ENCODE peak calls at places on chromosomes 1 and 21, in nine cellular contexts. One of them, this sample, is unnamed.
A peak's percentile ranks its signal among the peaks of the same experiment; 100 is the strongest.

GRCh38 chr1:150567717-150568561 is 11.5 kb downstream of the MCL1 start:
- DNase-seq in WTC11: peak; percentile 91
- DNase-seq in MM.1S: peak; percentile 79
- DNase-seq in astrocyte of the spinal cord: peak; percentile 99
- DNase-seq in left lung: no peak
- DNase-seq in Caco-2: peak; percentile 95
- DNase-seq in IMR-90: peak; percentile 98
- DNase-seq in tibial nerve: peak; percentile 94
- DNase-seq in activated B cell treated with CpG ODN at 0.5 μM for 24 hours: no peak
- DNase-seq in this sample: no peak

GRCh38 chr1:232074265-232074664 is 447.7 kb downstream of the DISC1 start:
- DNase-seq in WTC11: no peak
- DNase-seq in MM.1S: no peak
- DNase-seq in astrocyte of the spinal cord: no peak
- DNase-seq in left lung: no peak
- DNase-seq in Caco-2: no peak
- DNase-seq in IMR-90: no peak
- DNase-seq in tibial nerve: no peak
- DNase-seq in activated B cell treated with CpG ODN at 0.5 μM for 24 hours: no peak
- DNase-seq in this sample: no peak

GRCh38 chr1:56578963-56579875 is at the start of gene PLPP3:
- DNase-seq in WTC11: peak; percentile 78
- DNase-seq in MM.1S: peak; percentile 78
- DNase-seq in astrocyte of the spinal cord: peak; percentile 96
- DNase-seq in left lung: peak; percentile 95
- DNase-seq in Caco-2: peak; percentile 85
- DNase-seq in IMR-90: peak; percentile 94
- DNase-seq in tibial nerve: peak; percentile 78
- DNase-seq in activated B cell treated with CpG ODN at 0.5 μM for 24 hours: peak; percentile 43
- DNase-seq in this sample: peak; percentile 62

GRCh38 chr1:176111835-176112234 is 95.3 kb downstream of the COP1 start:
- DNase-seq in WTC11: no peak
- DNase-seq in MM.1S: no peak
- DNase-seq in astrocyte of the spinal cord: no peak
- DNase-seq in left lung: no peak
- DNase-seq in Caco-2: no peak
- DNase-seq in IMR-90: peak; percentile 78
- DNase-seq in tibial nerve: no peak
- DNase-seq in activated B cell treated with CpG ODN at 0.5 μM for 24 hours: no peak
- DNase-seq in this sample: no peak

GRCh38 chr1:106952766-106953165 is 103.7 kb upstream of the PRMT6 start:
- DNase-seq in WTC11: no peak
- DNase-seq in MM.1S: no peak
- DNase-seq in astrocyte of the spinal cord: no peak
- DNase-seq in left lung: no peak
- DNase-seq in Caco-2: no peak
- DNase-seq in IMR-90: peak; percentile 3
- DNase-seq in tibial nerve: no peak
- DNase-seq in activated B cell treated with CpG ODN at 0.5 μM for 24 hours: no peak
- DNase-seq in this sample: no peak

GRCh38 chr1:220680085-220680687 is 10.0 kb upstream of the C1orf115 start:
- DNase-seq in WTC11: no peak
- DNase-seq in MM.1S: peak; percentile 57
- DNase-seq in astrocyte of the spinal cord: peak; percentile 39
- DNase-seq in left lung: no peak
- DNase-seq in Caco-2: no peak
- DNase-seq in IMR-90: peak; percentile 19
- DNase-seq in tibial nerve: no peak
- DNase-seq in activated B cell treated with CpG ODN at 0.5 μM for 24 hours: no peak
- DNase-seq in this sample: peak; percentile 62

GRCh38 chr1:91619881-91620280 is 119.2 kb downstream of the CDC7 start:
- DNase-seq in WTC11: no peak
- DNase-seq in MM.1S: no peak
- DNase-seq in astrocyte of the spinal cord: no peak
- DNase-seq in left lung: no peak
- DNase-seq in Caco-2: no peak
- DNase-seq in IMR-90: no peak
- DNase-seq in tibial nerve: no peak
- DNase-seq in activated B cell treated with CpG ODN at 0.5 μM for 24 hours: no peak
- DNase-seq in this sample: no peak

GRCh38 chr21:15071012-15071411 is 6.2 kb upstream of the NRIP1 start:
- DNase-seq in WTC11: peak; percentile 13
- DNase-seq in MM.1S: no peak
- DNase-seq in astrocyte of the spinal cord: no peak
- DNase-seq in left lung: no peak
- DNase-seq in Caco-2: no peak
- DNase-seq in IMR-90: no peak
- DNase-seq in tibial nerve: no peak
- DNase-seq in activated B cell treated with CpG ODN at 0.5 μM for 24 hours: no peak
- DNase-seq in this sample: no peak

GRCh38 chr1:67735220-67735619 is 50.2 kb downstream of the GADD45A start:
- DNase-seq in WTC11: no peak
- DNase-seq in MM.1S: no peak
- DNase-seq in astrocyte of the spinal cord: no peak
- DNase-seq in left lung: no peak
- DNase-seq in Caco-2: no peak
- DNase-seq in IMR-90: no peak
- DNase-seq in tibial nerve: no peak
- DNase-seq in activated B cell treated with CpG ODN at 0.5 μM for 24 hours: no peak
- DNase-seq in this sample: no peak

DNA sequence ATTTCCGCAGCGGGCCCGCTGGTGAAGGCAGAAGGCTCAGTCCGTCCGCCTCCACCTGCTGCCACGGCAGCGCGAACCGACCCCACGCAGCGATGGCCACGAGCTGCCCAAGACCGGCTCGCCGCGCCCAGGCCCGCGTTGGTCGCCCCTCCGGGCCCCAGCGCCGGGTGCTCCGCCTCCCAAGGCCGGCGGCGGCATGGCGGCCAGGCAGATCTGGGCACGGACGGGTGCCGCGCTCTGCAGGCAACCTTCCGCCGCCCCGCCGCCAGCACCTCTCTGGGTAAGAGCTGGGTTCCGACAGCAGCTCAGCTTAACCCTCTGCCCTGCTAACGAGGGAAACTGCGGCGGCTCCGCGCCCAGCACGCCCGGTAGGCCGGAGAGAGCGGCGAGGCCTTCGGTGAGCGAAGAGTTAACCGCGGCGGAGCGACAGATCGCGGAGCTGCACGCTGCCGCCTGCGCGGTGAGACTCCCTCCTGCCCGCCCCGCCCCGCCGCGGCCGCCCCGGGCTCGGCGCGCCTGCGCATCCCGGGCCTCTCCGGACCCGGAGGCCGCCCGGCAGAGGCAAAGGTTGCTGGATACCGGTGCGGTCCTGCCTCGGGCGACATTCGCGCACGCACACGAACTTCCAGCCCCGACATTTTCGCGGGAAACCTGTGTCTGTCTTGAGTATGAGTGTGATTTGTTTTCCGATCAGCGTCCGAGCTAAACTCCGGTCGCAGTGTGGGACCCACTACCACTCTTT is at the start of gene C1orf53:
- DNase-seq in WTC11: peak; percentile 85
- DNase-seq in MM.1S: peak; percentile 95
- DNase-seq in astrocyte of the spinal cord: peak; percentile 88
- DNase-seq in left lung: peak; percentile 96
- DNase-seq in Caco-2: peak; percentile 88
- DNase-seq in IMR-90: peak; percentile 86
- DNase-seq in tibial nerve: peak; percentile 53
- DNase-seq in activated B cell treated with CpG ODN at 0.5 μM for 24 hours: peak; percentile 83
- DNase-seq in this sample: peak; percentile 96
- TF ChIP-seq CTCF in WTC11: no peak
- TF ChIP-seq CTCF in MM.1S: no peak
- TF ChIP-seq CTCF in astrocyte of the spinal cord: no peak
- TF ChIP-seq CTCF in left lung: no peak
- TF ChIP-seq CTCF in Caco-2: no peak
- TF ChIP-seq CTCF in IMR-90: no peak
- TF ChIP-seq CTCF in tibial nerve: no peak
- TF ChIP-seq CTCF in activated B cell treated with CpG ODN at 0.5 μM for 24 hours: no peak
- TF ChIP-seq CTCF in this sample: no peak

GRCh38 chr1:230476622-230477003 is 50.5 kb upstream of the PGBD5 start:
- DNase-seq in WTC11: no peak
- DNase-seq in MM.1S: no peak
- DNase-seq in astrocyte of the spinal cord: no peak
- DNase-seq in left lung: no peak
- DNase-seq in Caco-2: no peak
- DNase-seq in IMR-90: no peak
- DNase-seq in tibial nerve: no peak
- DNase-seq in activated B cell treated with CpG ODN at 0.5 μM for 24 hours: no peak
- DNase-seq in this sample: no peak
- TF ChIP-seq CTCF in WTC11: no peak
- TF ChIP-seq CTCF in MM.1S: no peak
- TF ChIP-seq CTCF in astrocyte of the spinal cord: no peak
- TF ChIP-seq CTCF in left lung: no peak
- TF ChIP-seq CTCF in Caco-2: no peak
- TF ChIP-seq CTCF in IMR-90: no peak
- TF ChIP-seq CTCF in tibial nerve: no peak
- TF ChIP-seq CTCF in activated B cell treated with CpG ODN at 0.5 μM for 24 hours: no peak
- TF ChIP-seq CTCF in this sample: no peak

GRCh38 chr1:45684402-45684801 is 1.9 kb downstream of the GPBP1L1 start:
- DNase-seq in WTC11: no peak
- DNase-seq in MM.1S: no peak
- DNase-seq in astrocyte of the spinal cord: no peak
- DNase-seq in left lung: no peak
- DNase-seq in Caco-2: no peak
- DNase-seq in IMR-90: no peak
- DNase-seq in tibial nerve: no peak
- DNase-seq in activated B cell treated with CpG ODN at 0.5 μM for 24 hours: no peak
- DNase-seq in this sample: no peak

GRCh38 chr1:45687014-45687752 is 798 bp upstream of the TMEM69 start:
- DNase-seq in WTC11: peak; percentile 96
- DNase-seq in MM.1S: peak; percentile 99
- DNase-seq in astrocyte of the spinal cord: peak; percentile 99
- DNase-seq in left lung: peak; percentile 99
- DNase-seq in Caco-2: peak; percentile 97
- DNase-seq in IMR-90: peak; percentile 99
- DNase-seq in tibial nerve: peak; percentile 95
- DNase-seq in activated B cell treated with CpG ODN at 0.5 μM for 24 hours: peak; percentile 91
- DNase-seq in this sample: peak; percentile 90

GRCh38 chr1:45687753-45688737 is at the start of gene TMEM69:
- DNase-seq in WTC11: peak; percentile 72
- DNase-seq in MM.1S: peak; percentile 84
- DNase-seq in astrocyte of the spinal cord: peak; percentile 92
- DNase-seq in left lung: no peak
- DNase-seq in Caco-2: peak; percentile 83
- DNase-seq in IMR-90: peak; percentile 91
- DNase-seq in tibial nerve: peak; percentile 68
- DNase-seq in activated B cell treated with CpG ODN at 0.5 μM for 24 hours: peak; percentile 64
- DNase-seq in this sample: peak; percentile 78

GRCh38 chr1:45685308-45686080 is 839 bp downstream of the GPBP1L1 start:
- DNase-seq in WTC11: no peak
- DNase-seq in MM.1S: peak; percentile 22
- DNase-seq in astrocyte of the spinal cord: peak; percentile 39
- DNase-seq in left lung: no peak
- DNase-seq in Caco-2: no peak
- DNase-seq in IMR-90: peak; percentile 2
- DNase-seq in tibial nerve: peak; percentile 6
- DNase-seq in activated B cell treated with CpG ODN at 0.5 μM for 24 hours: no peak
- DNase-seq in this sample: no peak

DNA sequence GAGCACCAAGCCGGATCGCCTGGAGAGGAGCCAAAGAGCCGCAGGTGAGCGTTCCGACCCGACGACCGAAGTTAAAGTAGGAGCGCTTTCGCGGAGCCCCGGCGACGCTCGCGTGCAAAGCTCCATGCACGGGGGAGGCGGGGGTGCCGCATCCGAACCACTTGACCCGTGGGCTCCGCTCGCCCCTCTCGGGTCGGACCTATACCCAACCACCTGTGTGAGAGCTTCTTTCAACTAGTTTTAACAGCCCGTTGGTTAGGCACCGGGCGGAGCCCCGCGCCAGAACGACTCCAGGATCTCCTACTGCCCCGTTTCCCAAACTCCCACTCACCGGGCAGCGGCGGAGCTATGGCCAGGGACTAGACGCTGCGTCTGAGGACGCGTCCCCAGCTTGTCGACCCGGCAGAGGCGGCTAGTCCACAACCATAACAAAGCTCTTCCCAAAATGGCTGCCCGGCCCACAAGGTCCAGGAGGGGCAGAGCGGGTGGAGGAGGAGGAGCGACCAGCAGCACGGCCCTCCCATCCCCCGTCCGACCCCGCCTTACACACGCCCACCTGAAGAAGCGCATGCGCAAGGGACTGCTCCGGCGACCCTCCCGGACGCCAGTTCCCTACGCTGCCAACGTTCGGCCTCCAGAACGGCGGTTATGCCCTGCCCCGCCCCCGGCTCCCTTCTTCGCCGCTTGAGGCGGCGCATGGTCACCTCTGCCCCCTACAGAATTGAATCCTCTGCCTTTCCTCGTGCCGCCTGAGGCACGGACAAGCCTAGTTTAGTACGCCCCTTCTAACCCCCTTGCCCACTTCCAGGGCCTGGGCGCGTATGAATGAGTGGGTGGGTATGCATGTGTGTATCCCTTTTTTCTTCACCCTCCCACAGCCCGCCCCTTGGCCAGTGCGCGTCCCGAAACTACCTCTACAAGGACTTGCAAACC is at the start of gene GPBP1L1:
- DNase-seq in WTC11: peak; percentile 97
- DNase-seq in MM.1S: peak; percentile 95
- DNase-seq in astrocyte of the spinal cord: peak; percentile 97
- DNase-seq in left lung: peak; percentile 99
- DNase-seq in Caco-2: peak; percentile 97
- DNase-seq in IMR-90: peak; percentile 97
- DNase-seq in tibial nerve: peak; percentile 95
- DNase-seq in activated B cell treated with CpG ODN at 0.5 μM for 24 hours: peak; percentile 98
- DNase-seq in this sample: peak; percentile 95
- TF ChIP-seq CTCF in WTC11: no peak
- TF ChIP-seq CTCF in MM.1S: peak; percentile 52
- TF ChIP-seq CTCF in astrocyte of the spinal cord: no peak
- TF ChIP-seq CTCF in left lung: no peak
- TF ChIP-seq CTCF in Caco-2: no peak
- TF ChIP-seq CTCF in IMR-90: no peak
- TF ChIP-seq CTCF in tibial nerve: no peak
- TF ChIP-seq CTCF in activated B cell treated with CpG ODN at 0.5 μM for 24 hours: no peak
- TF ChIP-seq CTCF in this sample: no peak

DNA sequence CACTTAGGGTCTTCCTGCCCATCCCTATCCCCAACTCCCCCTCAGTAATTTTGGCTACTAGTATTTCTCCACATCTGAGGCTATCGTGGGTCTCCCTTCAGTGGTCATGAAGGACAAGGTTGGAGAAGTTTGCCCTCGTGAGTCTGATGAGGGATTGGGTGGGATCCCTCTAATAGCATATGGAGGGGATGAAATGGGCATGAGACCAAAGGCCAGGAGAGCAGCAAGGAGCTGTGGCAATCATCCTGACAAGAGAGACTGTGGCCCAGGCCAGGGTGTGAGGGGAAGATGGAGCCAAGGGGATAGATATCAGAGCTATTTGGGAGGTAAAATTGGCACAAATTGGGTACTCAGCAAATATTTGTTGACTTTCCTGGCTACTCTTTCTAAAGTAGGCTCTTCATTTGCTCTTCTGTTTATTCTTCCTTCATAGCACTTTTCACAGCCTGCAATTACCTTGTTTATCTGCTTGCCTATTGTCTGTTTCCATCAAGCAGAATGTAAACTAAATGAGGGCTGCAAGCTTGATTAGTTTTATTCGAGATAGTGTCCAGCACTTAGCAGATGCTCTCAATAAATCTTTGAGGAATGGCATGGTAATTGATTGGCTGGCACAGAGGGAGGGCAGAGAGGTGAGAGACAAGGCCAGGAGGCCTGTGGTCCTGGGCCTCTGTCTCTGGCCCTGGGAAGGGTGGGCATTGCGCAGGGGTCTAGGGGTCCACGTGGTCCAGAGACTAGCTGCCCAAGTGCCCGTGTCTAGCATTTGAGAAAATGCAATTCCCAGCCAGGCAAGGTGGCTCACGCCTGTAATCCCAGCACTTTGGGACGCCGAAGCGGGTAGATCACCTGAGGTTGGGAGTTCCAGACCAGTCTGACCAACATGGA is 1.5 kb upstream of the PLK3 start:
- DNase-seq in WTC11: no peak
- DNase-seq in MM.1S: no peak
- DNase-seq in astrocyte of the spinal cord: no peak
- DNase-seq in left lung: peak; percentile 58
- DNase-seq in Caco-2: no peak
- DNase-seq in IMR-90: no peak
- DNase-seq in tibial nerve: no peak
- DNase-seq in activated B cell treated with CpG ODN at 0.5 μM for 24 hours: no peak
- DNase-seq in this sample: no peak
- TF ChIP-seq CTCF in WTC11: no peak
- TF ChIP-seq CTCF in MM.1S: no peak
- TF ChIP-seq CTCF in astrocyte of the spinal cord: no peak
- TF ChIP-seq CTCF in left lung: no peak
- TF ChIP-seq CTCF in Caco-2: no peak
- TF ChIP-seq CTCF in IMR-90: no peak
- TF ChIP-seq CTCF in tibial nerve: no peak
- TF ChIP-seq CTCF in activated B cell treated with CpG ODN at 0.5 μM for 24 hours: no peak
- TF ChIP-seq CTCF in this sample: no peak